ENCODE peak calls at places on chromosomes 4 and X, in seven cellular contexts. F is A549, U is thoracic aorta, T is GM23338, N is astrocyte, E is cardiac fibroblast, Y is SK-N-SH. Z is an unnamed sample.

GRCh38 chrX:139246295-139246694 is 284.2 kb upstream of the F9 start:
- DNase-seq in U (no peak), N (peak), E (no peak), F (no peak), T (no peak), Y (no peak), Z (no peak)

GRCh38 chr4:137890802-137891201 is 351.3 kb downstream of the SLC7A11 start:
- DNase-seq in U (no peak), T (no peak), Y (no peak), N (no peak), E (no peak), F (no peak), Z (no peak)

GRCh38 chrX:109049416-109049815 is 313.1 kb upstream of the IRS4 start:
- DNase-seq in Y (no peak), T (peak), F (no peak), E (no peak), U (no peak), N (no peak), Z (no peak)

GRCh38 chrX:111445485-111445884 is 33.5 kb upstream of the DCX start:
- DNase-seq in N (peak), T (peak), U (no peak), F (peak), E (peak), Y (peak), Z (no peak)

GRCh38 chrX:10702031-10702430 is 81.6 kb upstream of the MID1 start:
- DNase-seq in T (no peak), F (no peak), U (no peak), Y (no peak), N (no peak), E (no peak), Z (no peak)

GRCh38 chr4:1200425-1201035 is 28.1 kb upstream of the SPON2 start:
- DNase-seq in U (no peak), Y (peak), T (no peak), F (no peak), N (peak), E (peak), Z (peak)

GRCh38 chr4:24063771-24064170 is 173.9 kb upstream of the PPARGC1A start:
- DNase-seq in Y (peak), N (no peak), U (no peak), F (no peak), E (no peak), T (no peak), Z (no peak)

GRCh38 chrX:4762196-4762595 is 1048.7 kb upstream of the PRKX start:
- DNase-seq in F (no peak), E (no peak), N (no peak), U (no peak), Y (no peak), T (no peak), Z (no peak)

GRCh38 chr4:122583906-122584305 is 37.0 kb downstream of the IL21 start:
- DNase-seq in T (no peak), N (no peak), F (no peak), U (no peak), E (peak), Y (no peak), Z (no peak)

GRCh38 chr4:14410469-14410868 is 591.8 kb upstream of the CPEB2 start:
- DNase-seq in E (no peak), U (no peak), F (no peak), T (no peak), N (no peak), Y (no peak), Z (no peak)

GRCh38 chr4:41751325-41752061 is 3.0 kb upstream of the PHOX2B start:
- DNase-seq in E (no peak), F (no peak), T (peak), N (no peak), U (no peak), Y (peak), Z (no peak)

GRCh38 chr4:133467290-133467947 is 318.3 kb downstream of the PCDH10 start:
- DNase-seq in T (peak), F (no peak), E (no peak), Y (no peak), U (no peak), N (no peak), Z (no peak)

GRCh38 chr4:73661646-73662119 is 41.4 kb upstream of the RASSF6 start:
- DNase-seq in F (no peak), Y (no peak), E (peak), N (peak), U (no peak), T (no peak), Z (no peak)

GRCh38 chr4:141346144-141346543 is 125.4 kb downstream of the ZNF330 start:
- DNase-seq in Y (peak), E (peak), F (peak), T (peak), N (peak), U (no peak), Z (no peak)

GRCh38 chr4:23789765-23790164 is 100.1 kb downstream of the PPARGC1A start:
- DNase-seq in Y (no peak), N (peak), E (peak), F (no peak), U (no peak), T (no peak), Z (peak)

GRCh38 chr4:142406051-142406549 is 440.0 kb downstream of the INPP4B start:
- DNase-seq in N (peak), Y (no peak), E (peak), T (peak), F (no peak), U (no peak), Z (no peak)

GRCh38 chr4:174828845-174829701 is at the start of gene GLRA3:
- DNase-seq in N (peak), F (peak), Y (peak), U (no peak), E (peak), T (peak), Z (no peak)

GRCh38 chr4:92969650-92970370 is 666.0 kb downstream of the GRID2 start:
- DNase-seq in Y (no peak), U (no peak), F (peak), N (peak), T (no peak), E (peak), Z (no peak)

GRCh38 chr4:3775576-3775975 is 9.4 kb downstream of the ADRA2C start:
- DNase-seq in T (no peak), U (no peak), Y (no peak), E (no peak), F (no peak), N (no peak), Z (no peak)

GRCh38 chr4:128854433-128854832 is 44.9 kb downstream of the JADE1 start:
- DNase-seq in U (no peak), F (no peak), N (peak), T (no peak), E (peak), Y (no peak), Z (no peak)

GRCh38 chr4:159487284-159487747 is 384.4 kb downstream of the RAPGEF2 start:
- DNase-seq in Y (peak), U (no peak), T (peak), N (peak), F (peak), E (peak), Z (no peak)

GRCh38 chr4:176575141-176575731 is 217.5 kb downstream of the VEGFC start:
- DNase-seq in T (no peak), N (no peak), F (no peak), U (no peak), Y (no peak), E (peak), Z (no peak)

GRCh38 chrX:107675365-107675654 is 47.0 kb downstream of the PRPS1 start:
- DNase-seq in T (no peak), Y (no peak), F (no peak), N (no peak), U (no peak), E (no peak), Z (no peak)

GRCh38 chrX:107674480-107675364 is 46.4 kb downstream of the PRPS1 start:
- DNase-seq in Y (no peak), F (no peak), E (peak), U (peak), T (no peak), N (peak), Z (peak)

GRCh38 chrX:107673401-107673800 is 45.1 kb downstream of the PRPS1 start:
- DNase-seq in E (no peak), N (no peak), U (no peak), T (no peak), F (no peak), Y (no peak), Z (no peak)

GRCh38 chrX:107672955-107673378 is 44.7 kb downstream of the PRPS1 start:
- DNase-seq in E (peak), N (peak), Y (peak), T (peak), F (peak), U (no peak), Z (peak)

GRCh38 chrX:107673933-107674479 is 45.7 kb downstream of the PRPS1 start:
- DNase-seq in E (peak), Y (no peak), N (peak), U (peak), F (no peak), T (peak), Z (peak)
- H3K4me3 ChIP-seq in E (peak), Y (no peak), N (no peak), U (peak), F (no peak), T (no peak), Z (peak)

DNA sequence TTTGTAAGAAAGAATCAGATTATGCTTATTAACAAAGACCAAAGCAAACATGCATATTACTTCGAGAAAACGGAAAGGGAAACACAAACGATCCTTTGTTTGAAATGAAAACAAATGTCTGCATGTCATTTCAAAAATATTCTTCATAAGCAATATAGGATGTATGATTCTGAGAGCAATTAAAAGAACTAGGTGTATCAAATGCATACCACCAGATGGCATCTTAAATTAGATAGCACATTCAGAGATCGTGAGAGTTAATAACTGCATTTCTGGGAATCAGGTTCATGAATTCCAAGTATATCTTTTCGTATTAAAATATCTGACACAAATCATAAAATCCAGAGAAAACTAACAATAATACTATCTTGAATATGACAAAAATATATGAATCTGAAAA is 159.5 kb downstream of the PPP3CA start:
- DNase-seq in N (no peak), E (no peak), Y (no peak), U (no peak), F (no peak), T (no peak), Z (no peak)
- TF ChIP-seq CTCF in N (peak), E (peak), Y (peak), U (no peak), F (peak), T (no peak), Z (no peak)

DNA sequence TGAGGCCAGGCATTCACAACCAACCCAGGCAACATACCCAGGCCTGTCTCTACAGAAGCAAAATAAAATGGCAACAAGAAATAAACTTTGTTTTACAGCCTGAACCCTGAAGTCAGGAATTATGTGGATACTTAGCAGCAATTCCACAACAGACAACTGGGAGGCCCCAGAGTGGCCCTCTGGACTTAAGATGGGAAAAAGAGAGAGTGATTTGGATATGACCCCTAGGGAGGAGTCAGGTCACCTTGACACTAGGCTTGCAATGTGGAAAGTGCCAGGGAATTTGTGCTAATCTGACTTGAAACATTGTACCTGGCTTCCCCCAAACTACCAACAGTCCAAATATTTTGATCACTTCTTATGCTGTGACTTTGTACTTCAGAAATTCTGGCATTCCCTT is 193.1 kb downstream of the PARM1 start:
- DNase-seq in U (no peak), N (no peak), T (no peak), F (no peak), Y (no peak), E (no peak), Z (no peak)
- H3K4me3 ChIP-seq in U (no peak), N (no peak), T (peak), F (no peak), Y (no peak), E (no peak), Z (no peak)

GRCh38 chr4:63556332-63556731 is 852.9 kb downstream of the TECRL start:
- DNase-seq in Y (no peak), F (no peak), N (no peak), T (peak), E (no peak), U (no peak), Z (no peak)
- TF ChIP-seq CTCF in Y (peak), F (no peak), N (no peak), T (peak), E (no peak), U (no peak), Z (no peak)

DNA sequence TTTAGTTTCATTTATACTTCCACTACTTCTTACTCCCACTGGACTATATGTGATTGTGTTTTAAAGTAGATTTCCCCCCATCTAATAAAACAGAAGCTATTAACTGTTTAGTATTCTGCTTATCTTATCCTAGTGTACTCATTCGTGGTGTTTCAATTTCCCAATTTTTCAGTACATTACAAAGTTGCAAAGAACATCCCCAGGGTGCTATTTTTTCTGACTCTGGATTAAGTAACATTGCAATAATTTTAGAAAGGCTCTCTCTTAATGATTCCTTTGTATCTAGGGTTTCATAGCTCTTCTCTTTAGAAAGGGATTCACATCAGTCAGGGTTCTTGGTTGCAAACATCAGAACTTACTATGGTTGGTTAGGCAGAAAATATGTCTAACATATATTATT is 317.9 kb upstream of the DIPK2B start:
- DNase-seq in T (no peak), Y (no peak), U (no peak), E (no peak), N (no peak), F (no peak), Z (no peak)
- H3K4me3 ChIP-seq in T (no peak), Y (no peak), U (no peak), E (no peak), N (no peak), F (no peak), Z (no peak)

Z was measured in suprapubic skin.